ENCODE peak calls at places on chromosomes 3 and 15, in eight cellular contexts. W is upper lobe of right lung, D is left ventricle myocardium inferior, K is transverse colon, I is HCT116, S is endothelial cell of umbilical vein, C is heart right ventricle, V is lower lobe of right lung. Q is an unnamed sample. For H3K27me3, the result is how much of the 10 kb centered on the place peaks cover.

GRCh38 chr15:68430471-68431036 is 1.4 kb downstream of the ITGA11 start:
- DNase-seq in W (no peak), D (no peak), K (no peak), I (no peak), S (no peak), C (no peak), V (no peak), Q (no peak)

GRCh38 chr3:174337227-174337626 is 521.9 kb upstream of the NAALADL2 start:
- DNase-seq in W (no peak), D (no peak), K (no peak), I (no peak), S (peak), C (no peak), V (no peak), Q (no peak)

GRCh38 chr15:78991476-78991875 is 46.6 kb upstream of the CTSH start:
- DNase-seq in W (no peak), D (no peak), K (no peak), I (no peak), S (no peak), C (no peak), V (peak), Q (no peak)

GRCh38 chr15:66563126-66563525 is 2.7 kb downstream of the LCTL start:
- DNase-seq in W (no peak), D (no peak), K (no peak), I (no peak), S (no peak), C (no peak), V (no peak), Q (no peak)

GRCh38 chr15:45780352-45780751 is 145.5 kb downstream of the SQOR start:
- DNase-seq in W (no peak), D (no peak), K (no peak), I (no peak), S (no peak), C (no peak), V (no peak), Q (no peak)

GRCh38 chr3:191373327-191373726 is 43.0 kb upstream of the UTS2B start:
- DNase-seq in W (no peak), D (no peak), K (no peak), I (no peak), S (no peak), C (no peak), V (no peak), Q (no peak)

GRCh38 chr15:99777144-99777543 is 43.9 kb upstream of the LYSMD4 start:
- DNase-seq in W (no peak), D (no peak), K (no peak), I (no peak), S (no peak), C (no peak), V (no peak), Q (no peak)

GRCh38 chr3:51581529-51581928 is 43.0 kb downstream of the RAD54L2 start:
- DNase-seq in W (no peak), D (no peak), K (no peak), I (no peak), S (no peak), C (no peak), V (no peak), Q (peak)

GRCh38 chr15:78509726-78510312 is 2.4 kb downstream of the HYKK start:
- DNase-seq in W (no peak), D (no peak), K (no peak), I (no peak), S (no peak), C (no peak), V (no peak), Q (no peak)

GRCh38 chr3:99751649-99752048 is 66.0 kb upstream of the CMSS1 start:
- DNase-seq in W (no peak), D (no peak), K (no peak), I (no peak), S (peak), C (no peak), V (no peak), Q (peak)

GRCh38 chr3:37115451-37115850 is 58.9 kb downstream of the LRRFIP2 start:
- DNase-seq in W (no peak), D (no peak), K (no peak), I (no peak), S (peak), C (no peak), V (no peak), Q (peak)

GRCh38 chr3:108342829-108343478 is 46.6 kb downstream of the HHLA2 start:
- DNase-seq in W (no peak), D (no peak), K (no peak), I (no peak), S (peak), C (no peak), V (no peak), Q (peak)

GRCh38 chr3:73694988-73695757 is 70.4 kb upstream of the PDZRN3 start:
- DNase-seq in W (no peak), D (no peak), K (no peak), I (no peak), S (no peak), C (no peak), V (no peak), Q (no peak)

GRCh38 chr3:43870110-43870509 is 179.4 kb downstream of the ABHD5 start:
- DNase-seq in W (no peak), D (no peak), K (no peak), I (no peak), S (peak), C (no peak), V (no peak), Q (peak)

GRCh38 chr3:123720638-123721037 is 135.8 kb upstream of the HACD2 start:
- DNase-seq in W (no peak), D (no peak), K (no peak), I (no peak), S (no peak), C (no peak), V (no peak), Q (no peak)

GRCh38 chr3:137013955-137014688 is 56.3 kb downstream of the IL20RB start:
- DNase-seq in W (peak), D (peak), K (peak), I (peak), S (peak), C (peak), V (peak), Q (peak)
- H3K4me3 ChIP-seq in W (peak), D (peak), K (peak), I (no peak), S (peak), C (peak), V (peak), Q (peak)

DNA sequence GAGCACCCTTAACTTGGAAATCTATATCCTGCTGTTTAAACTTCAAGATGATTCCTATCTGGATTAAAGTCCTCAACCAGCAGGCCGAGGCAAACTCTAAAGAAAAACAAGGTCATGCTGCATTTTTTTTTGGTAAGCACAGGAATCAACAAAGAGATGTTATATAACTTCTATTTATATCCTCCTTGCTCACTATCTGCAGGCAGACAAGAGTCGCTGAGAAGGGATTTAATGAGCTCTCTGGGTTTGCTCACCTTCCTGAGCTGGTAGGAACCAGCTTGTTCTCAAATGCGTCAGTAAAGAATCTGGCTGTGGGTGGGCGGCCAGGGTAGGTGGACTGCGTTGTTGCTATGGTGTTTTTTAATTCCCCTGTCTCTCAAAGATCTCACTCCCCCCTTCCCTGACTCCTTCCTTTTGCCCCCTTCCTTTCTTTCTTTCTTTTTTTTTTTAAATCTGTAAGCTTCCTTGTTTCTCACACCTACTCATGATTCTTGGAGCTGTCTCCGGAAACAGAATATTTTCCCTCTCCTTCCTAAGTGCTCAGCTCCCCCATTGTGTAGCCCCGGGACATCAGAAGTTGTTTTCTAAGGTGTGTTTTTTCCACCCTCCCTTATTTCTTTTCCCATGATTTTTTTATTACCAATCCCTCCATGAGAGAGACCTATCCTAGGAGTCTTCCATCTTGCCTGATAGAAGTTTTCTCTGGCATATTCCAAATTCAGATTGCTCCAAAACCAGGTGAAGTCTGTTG is 228.8 kb upstream of the BHLHE40 start:
- DNase-seq in W (no peak), D (no peak), K (no peak), I (no peak), S (peak), C (no peak), V (no peak), Q (peak)
- TF ChIP-seq CTCF in W (no peak), D (no peak), K (no peak), I (no peak), S (no peak), C (no peak), V (no peak), Q (no peak)

GRCh38 chr15:80779658-80780415 is 667 bp downstream of the CEMIP start:
- DNase-seq in W (peak), D (no peak), K (peak), I (no peak), S (peak), C (peak), V (no peak), Q (peak)
- H3K27me3 ChIP-seq in W (under half), D (half or more), K (under half), I (under half), S (under half), C (under half), V (under half), Q (under half)

DNA sequence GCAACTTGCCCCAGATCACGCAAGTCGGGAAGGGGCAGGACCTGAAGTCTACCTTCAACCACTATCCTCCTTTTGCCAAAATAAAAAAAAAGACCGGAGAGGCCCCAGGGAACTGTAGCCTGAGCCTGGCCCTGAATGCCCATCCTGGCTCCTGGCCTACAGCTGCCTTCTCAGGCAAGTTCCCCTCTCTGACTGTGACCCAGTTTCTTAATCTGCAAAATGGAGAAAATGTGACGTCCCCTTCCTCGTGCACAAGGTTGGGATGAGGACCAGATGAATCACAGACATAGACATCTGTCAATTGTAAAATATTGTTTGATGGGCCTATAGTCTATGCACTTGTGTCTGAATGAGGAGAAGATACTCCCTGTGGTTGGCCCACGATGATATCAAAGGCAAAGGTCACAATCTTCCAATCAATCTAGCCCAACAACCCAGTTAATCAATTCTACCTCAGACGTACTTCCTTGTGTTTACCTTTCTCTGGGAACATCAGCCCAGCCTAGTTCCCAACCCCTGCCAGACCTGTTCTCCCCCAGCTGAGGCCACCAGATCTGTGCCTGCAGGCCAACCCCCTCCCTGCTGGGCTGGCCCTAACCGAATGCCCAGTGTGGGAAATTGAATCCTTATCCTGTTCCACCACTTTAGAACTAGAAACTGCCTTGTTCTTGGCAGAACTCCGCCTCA is 101.9 kb upstream of the LIPC start:
- DNase-seq in W (no peak), D (no peak), K (peak), I (no peak), S (no peak), C (no peak), V (peak), Q (peak)
- H3K4me3 ChIP-seq in W (no peak), D (no peak), K (no peak), I (no peak), S (no peak), C (no peak), V (no peak), Q (no peak)

GRCh38 chr3:32420138-32420981 is 28.7 kb downstream of the CMTM7 start:
- DNase-seq in W (no peak), D (no peak), K (no peak), I (peak), S (peak), C (no peak), V (no peak), Q (peak)
- TF ChIP-seq CTCF in W (no peak), D (peak), K (no peak), I (peak), S (peak), C (no peak), V (no peak), Q (peak)